ENCODE peak calls at places on chromosome X, in eight cellular contexts. Z is activated CD8-positive, alpha-beta T cell treated with anti-CD3 and anti-CD28 coated beads for 36 hours; N is naive thymus-derived CD4-positive, alpha-beta T cell; T is aorta; O is T-helper 2 cell; P is B cell; U is A549; H is ascending aorta. E is an unnamed sample.

GRCh38 chrX:16320765-16321355 is 153.6 kb downstream of the MAGEB17 start:
- DNase-seq in Z (no peak), N (no peak), T (no peak), O (no peak), P (no peak), U (no peak), H (no peak), E (peak; percentile 79)

GRCh38 chrX:12955882-12956703 is 18.8 kb upstream of the TMSB4X start:
- DNase-seq in Z (peak; percentile 83), N (no peak), T (peak; percentile 79), O (peak; percentile 40), P (peak; percentile 79), U (no peak), H (peak; percentile 82), E (peak; percentile 86)

GRCh38 chrX:107628662-107629532 is 587 bp downstream of the PRPS1 start:
- DNase-seq in Z (peak; percentile 66), N (peak; percentile 47), T (no peak), O (peak; percentile 41), P (peak; percentile 65), U (peak; percentile 64), H (peak; percentile 66), E (peak; percentile 39)

GRCh38 chrX:32847921-32848320 is 363.4 kb downstream of the DMD start:
- DNase-seq in Z (no peak), N (no peak), T (no peak), O (no peak), P (no peak), U (no peak), H (no peak), E (no peak)

GRCh38 chrX:2342281-2342688 is 158.5 kb downstream of the DHRSX start:
- DNase-seq in Z (no peak), N (no peak), T (no peak), O (no peak), P (no peak), U (no peak), H (peak; percentile 66), E (no peak)

GRCh38 chrX:154779261-154779660 is 16.6 kb downstream of the DKC1 start:
- DNase-seq in Z (no peak), N (no peak), T (no peak), O (no peak), P (no peak), U (no peak), H (no peak), E (peak; percentile 89)

GRCh38 chrX:35380808-35381700 is 417.1 kb upstream of the MAGEB16 start:
- DNase-seq in Z (no peak), N (no peak), T (no peak), O (no peak), P (no peak), U (peak; percentile 1), H (no peak), E (no peak)

GRCh38 chrX:4762196-4762595 is 1048.7 kb upstream of the PRKX start:
- DNase-seq in Z (no peak), N (no peak), T (no peak), O (no peak), P (no peak), U (no peak), H (no peak), E (no peak)

GRCh38 chrX:11064851-11065600 is 46.1 kb upstream of the HCCS start:
- DNase-seq in Z (no peak), N (no peak), T (no peak), O (no peak), P (no peak), U (no peak), H (no peak), E (peak; percentile 58)

GRCh38 chrX:29488919-29489318 is 726.4 kb upstream of the MAGEB2 start:
- DNase-seq in Z (no peak), N (no peak), T (no peak), O (no peak), P (no peak), U (no peak), H (no peak), E (no peak)

GRCh38 chrX:48835524-48836329 is at the start of gene PCSK1N:
- DNase-seq in Z (peak; percentile 36), N (peak; percentile 16), T (no peak), O (peak; percentile 13), P (no peak), U (peak; percentile 49), H (no peak), E (peak; percentile 56)

GRCh38 chrX:109886122-109886761 is 116.7 kb upstream of the TMEM164 start:
- DNase-seq in Z (peak; percentile 55), N (no peak), T (no peak), O (no peak), P (peak; percentile 37), U (peak; percentile 53), H (no peak), E (peak; percentile 55)

GRCh38 chrX:42616981-42617380 is 161.0 kb downstream of the PPP1R2C start:
- DNase-seq in Z (no peak), N (no peak), T (no peak), O (no peak), P (no peak), U (no peak), H (no peak), E (no peak)

GRCh38 chrX:149469406-149469805 is 35.7 kb downstream of the IDS start:
- DNase-seq in Z (no peak), N (no peak), T (no peak), O (no peak), P (no peak), U (no peak), H (no peak), E (no peak)

GRCh38 chrX:141405878-141406492 is 163.7 kb upstream of the SPANXC start:
- DNase-seq in Z (no peak), N (no peak), T (no peak), O (no peak), P (no peak), U (peak; percentile 61), H (no peak), E (peak; percentile 73)

GRCh38 chrX:63713510-63713909 is 71.5 kb downstream of the ARHGEF9 start:
- DNase-seq in Z (no peak), N (no peak), T (no peak), O (no peak), P (no peak), U (no peak), H (no peak), E (no peak)

GRCh38 chrX:13845721-13846378 is 29.0 kb upstream of the GPM6B start:
- DNase-seq in Z (no peak), N (no peak), T (no peak), O (no peak), P (no peak), U (no peak), H (no peak), E (no peak)

GRCh38 chrX:105190252-105190853 is 30.1 kb downstream of the TEX13A start:
- DNase-seq in Z (peak; percentile 34), N (no peak), T (no peak), O (no peak), P (peak; percentile 22), U (no peak), H (no peak), E (no peak)

GRCh38 chrX:75596178-75596577 is 73.3 kb upstream of the ZDHHC15 start:
- DNase-seq in Z (no peak), N (no peak), T (no peak), O (no peak), P (no peak), U (no peak), H (no peak), E (no peak)

GRCh38 chrX:138710311-138710791 is 1.2 kb downstream of the FGF13 start:
- DNase-seq in Z (no peak), N (no peak), T (no peak), O (no peak), P (peak; percentile 0), U (no peak), H (peak; percentile 63), E (peak; percentile 65)

GRCh38 chrX:77160301-77160700 is 286.9 kb upstream of the FGF16 start:
- DNase-seq in Z (peak; percentile 15), N (no peak), T (no peak), O (no peak), P (peak; percentile 2), U (no peak), H (no peak), E (no peak)

GRCh38 chrX:22481436-22481835 is 208.7 kb downstream of the CBLL2 start:
- DNase-seq in Z (no peak), N (no peak), T (no peak), O (no peak), P (no peak), U (no peak), H (no peak), E (no peak)

GRCh38 chrX:112698946-112699345 is 19.2 kb upstream of the LHFPL1 start:
- DNase-seq in Z (no peak), N (no peak), T (no peak), O (no peak), P (no peak), U (no peak), H (no peak), E (no peak)

GRCh38 chrX:19017271-19017670 is 33.4 kb upstream of the PHKA2 start:
- DNase-seq in Z (no peak), N (no peak), T (no peak), O (no peak), P (no peak), U (peak; percentile 55), H (no peak), E (peak; percentile 59)

GRCh38 chrX:49191033-49191871 is 5.1 kb upstream of the PRICKLE3 start:
- DNase-seq in Z (peak; percentile 88), N (peak; percentile 91), T (peak; percentile 93), O (peak; percentile 77), P (peak; percentile 88), U (peak; percentile 95), H (peak; percentile 96), E (peak; percentile 97)

GRCh38 chrX:134144231-134144630 is 92.8 kb upstream of the CCDC160 start:
- DNase-seq in Z (peak; percentile 11), N (no peak), T (no peak), O (no peak), P (peak; percentile 23), U (peak; percentile 1), H (no peak), E (peak; percentile 32)

GRCh38 chrX:42530027-42530426 is 247.9 kb downstream of the PPP1R2C start:
- DNase-seq in Z (no peak), N (no peak), T (no peak), O (no peak), P (no peak), U (no peak), H (no peak), E (no peak)

GRCh38 chrX:129777218-129777768 is 2.5 kb upstream of the SASH3 start:
- DNase-seq in Z (peak; percentile 80), N (peak; percentile 71), T (peak; percentile 79), O (peak; percentile 64), P (peak; percentile 85), U (no peak), H (no peak), E (peak; percentile 37)

GRCh38 chrX:21837056-21837455 is 2.4 kb upstream of the MBTPS2 start:
- DNase-seq in Z (no peak), N (no peak), T (no peak), O (no peak), P (no peak), U (no peak), H (no peak), E (no peak)

GRCh38 chrX:106039920-106040319 is 1.4 kb upstream of the SERPINA7 start:
- DNase-seq in Z (no peak), N (no peak), T (no peak), O (no peak), P (no peak), U (no peak), H (no peak), E (no peak)

GRCh38 chrX:112067601-112068000 is 15.0 kb downstream of the TRPC5 start:
- DNase-seq in Z (no peak), N (no peak), T (no peak), O (no peak), P (no peak), U (no peak), H (no peak), E (no peak)

GRCh38 chrX:8783100-8784098 is 17.8 kb downstream of the FAM9A start:
- DNase-seq in Z (peak; percentile 59), N (no peak), T (no peak), O (peak; percentile 4), P (peak; percentile 42), U (peak; percentile 11), H (no peak), E (peak; percentile 66)

GRCh38 chrX:18701621-18702361 is 5.7 kb upstream of the PPEF1 start:
- DNase-seq in Z (no peak), N (no peak), T (peak; percentile 54), O (no peak), P (no peak), U (no peak), H (no peak), E (no peak)

GRCh38 chrX:153778684-153779101 is 2.1 kb upstream of the SRPK3 start:
- DNase-seq in Z (no peak), N (no peak), T (peak; percentile 45), O (no peak), P (no peak), U (no peak), H (no peak), E (peak; percentile 89)

E was measured in osteoblast.